ENCODE peak calls at places on chromosomes 13 and 19, in four cellular contexts. S is HCT116, Z is K562, M is H1. C is an unnamed sample.

GRCh38 chr19:38851622-38852230 is 1.9 kb upstream of the HNRNPL start:
- DNase-seq in Z (peak; percentile 91), M (peak; percentile 94), S (peak; percentile 75), C (no peak)

GRCh38 chr19:17883627-17884413 is 12.1 kb downstream of the SLC5A5 start:
- DNase-seq in M (no peak), S (no peak), Z (peak; percentile 96), C (no peak)

GRCh38 chr19:46069841-46070341 is 29.1 kb upstream of the IGFL4 start:
- DNase-seq in S (no peak), M (no peak), Z (no peak), C (no peak)

GRCh38 chr13:110685305-110685704 is 20.6 kb downstream of the CARS2 start:
- DNase-seq in Z (no peak), S (no peak), M (no peak), C (no peak)

GRCh38 chr19:2691951-2692350 is 10.5 kb downstream of the GNG7 start:
- DNase-seq in M (no peak), Z (no peak), S (no peak), C (no peak)

GRCh38 chr13:100765021-100765420 is 90.4 kb upstream of the TMTC4 start:
- DNase-seq in Z (no peak), M (no peak), S (no peak), C (no peak)

GRCh38 chr13:38542601-38543000 is 144.3 kb upstream of the FREM2 start:
- DNase-seq in Z (no peak), M (no peak), S (no peak), C (no peak)

GRCh38 chr13:74133657-74134201 is 475 bp downstream of the KLF12 start:
- DNase-seq in S (peak; percentile 29), Z (peak; percentile 5), M (peak; percentile 80), C (peak; percentile 64)

GRCh38 chr19:33629826-33630375 is 8.1 kb downstream of the CHST8 start:
- DNase-seq in Z (no peak), M (no peak), S (no peak), C (no peak)

GRCh38 chr19:39335168-39335567 is 675 bp downstream of the GMFG start:
- DNase-seq in S (no peak), M (no peak), Z (peak; percentile 56), C (no peak)

GRCh38 chr19:48806818-48807589 is 3.8 kb downstream of the BCAT2 start:
- DNase-seq in S (no peak), Z (peak; percentile 47), M (peak; percentile 55), C (no peak)

GRCh38 chr13:32262619-32263018 is 52.5 kb downstream of the ZAR1L start:
- DNase-seq in M (no peak), Z (no peak), S (no peak), C (no peak)

GRCh38 chr19:17843428-17843827 is 4.4 kb downstream of the JAK3 start:
- DNase-seq in S (no peak), Z (no peak), M (no peak), C (no peak)

GRCh38 chr13:20487927-20488326 is 37.7 kb downstream of the CRYL1 start:
- DNase-seq in Z (no peak), S (no peak), M (no peak), C (no peak)

GRCh38 chr13:43264460-43264859 is 241.1 kb downstream of the DNAJC15 start:
- DNase-seq in M (no peak), S (no peak), Z (no peak), C (no peak)

GRCh38 chr13:43257765-43258164 is 234.4 kb downstream of the DNAJC15 start:
- DNase-seq in S (no peak), M (no peak), Z (no peak), C (no peak)

GRCh38 chr13:43261018-43261417 is 237.6 kb downstream of the DNAJC15 start:
- DNase-seq in Z (no peak), M (no peak), S (no peak), C (no peak)

GRCh38 chr13:43263047-43263446 is 239.7 kb downstream of the DNAJC15 start:
- DNase-seq in Z (no peak), M (no peak), S (no peak), C (no peak)

GRCh38 chr13:43258771-43259170 is 235.4 kb downstream of the DNAJC15 start:
- DNase-seq in Z (no peak), M (no peak), S (no peak), C (no peak)
- TF ChIP-seq EGR1 in Z (no peak), M (no peak), S (no peak), C (no peak)

GRCh38 chr13:81089758-81090157 is 748.8 kb upstream of the SPRY2 start:
- DNase-seq in S (no peak), Z (no peak), M (no peak), C (no peak)
- TF ChIP-seq EGR1 in S (no peak), Z (no peak), M (no peak), C (no peak)

GRCh38 chr13:28138012-28138755 is at the start of gene PAN3:
- DNase-seq in S (peak; percentile 78), Z (peak; percentile 69), M (peak; percentile 95), C (peak; percentile 56)

GRCh38 chr13:28138756-28139470 is 568 bp downstream of the PAN3 start:
- DNase-seq in S (peak; percentile 63), M (peak; percentile 86), Z (peak; percentile 76), C (peak; percentile 80)

GRCh38 chr13:28140433-28141125 is 2.2 kb downstream of the PAN3 start:
- DNase-seq in M (no peak), Z (no peak), S (no peak), C (no peak)

GRCh38 chr13:28137556-28137955 is 789 bp upstream of the PAN3 start:
- DNase-seq in M (no peak), S (no peak), Z (no peak), C (no peak)

DNA sequence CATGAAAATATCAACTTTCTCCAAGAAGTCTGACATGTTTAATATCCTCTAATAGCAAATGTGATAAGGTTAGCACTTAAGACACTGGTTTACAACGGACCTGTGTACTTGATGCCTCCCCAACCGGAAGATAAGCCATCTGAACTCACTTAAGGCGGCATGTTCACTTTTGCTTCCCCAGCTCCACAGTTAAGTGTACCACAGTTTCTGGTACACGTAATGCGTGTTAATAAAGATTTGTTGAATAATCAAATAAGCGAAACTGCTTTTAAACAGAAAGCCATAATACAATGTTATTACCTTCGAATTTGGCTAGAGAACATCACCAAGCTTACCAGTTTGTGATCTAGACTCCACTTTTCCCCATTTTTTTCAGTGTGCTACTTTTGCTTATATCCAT is 1.4 kb upstream of the PAN3 start:
- DNase-seq in M (no peak), S (no peak), Z (no peak), C (no peak)
- TF ChIP-seq EGR1 in M (no peak), S (no peak), Z (no peak), C (no peak)

DNA sequence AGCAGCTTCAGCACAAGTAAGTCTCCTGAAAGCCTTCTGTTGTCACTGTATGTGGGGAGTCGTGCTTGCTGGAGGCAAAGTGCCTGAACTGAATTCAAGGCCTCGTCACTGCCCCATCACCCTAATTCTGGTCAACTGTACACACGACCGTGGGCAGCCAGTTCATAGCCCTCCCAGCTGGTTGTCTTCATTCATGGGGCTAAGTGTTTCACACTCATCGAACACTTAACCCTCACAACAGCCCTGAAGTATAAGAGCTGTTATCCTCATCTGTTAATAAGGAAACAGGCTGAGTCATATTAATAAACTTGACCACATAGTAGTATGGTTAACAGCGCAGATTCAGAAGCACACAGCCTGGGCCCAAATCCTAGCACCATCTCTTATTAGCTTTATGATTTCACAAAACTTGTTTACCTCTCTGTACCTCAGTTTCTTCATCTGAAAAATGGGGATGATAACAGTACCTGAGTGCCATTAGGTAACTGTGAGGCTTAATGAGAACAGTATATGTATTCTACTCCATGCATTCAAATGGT is 66.7 kb downstream of the CDADC1 start:
- DNase-seq in S (peak; percentile 16), M (no peak), Z (no peak), C (no peak)
- TF ChIP-seq EGR1 in S (no peak), M (no peak), Z (no peak), C (no peak)

DNA sequence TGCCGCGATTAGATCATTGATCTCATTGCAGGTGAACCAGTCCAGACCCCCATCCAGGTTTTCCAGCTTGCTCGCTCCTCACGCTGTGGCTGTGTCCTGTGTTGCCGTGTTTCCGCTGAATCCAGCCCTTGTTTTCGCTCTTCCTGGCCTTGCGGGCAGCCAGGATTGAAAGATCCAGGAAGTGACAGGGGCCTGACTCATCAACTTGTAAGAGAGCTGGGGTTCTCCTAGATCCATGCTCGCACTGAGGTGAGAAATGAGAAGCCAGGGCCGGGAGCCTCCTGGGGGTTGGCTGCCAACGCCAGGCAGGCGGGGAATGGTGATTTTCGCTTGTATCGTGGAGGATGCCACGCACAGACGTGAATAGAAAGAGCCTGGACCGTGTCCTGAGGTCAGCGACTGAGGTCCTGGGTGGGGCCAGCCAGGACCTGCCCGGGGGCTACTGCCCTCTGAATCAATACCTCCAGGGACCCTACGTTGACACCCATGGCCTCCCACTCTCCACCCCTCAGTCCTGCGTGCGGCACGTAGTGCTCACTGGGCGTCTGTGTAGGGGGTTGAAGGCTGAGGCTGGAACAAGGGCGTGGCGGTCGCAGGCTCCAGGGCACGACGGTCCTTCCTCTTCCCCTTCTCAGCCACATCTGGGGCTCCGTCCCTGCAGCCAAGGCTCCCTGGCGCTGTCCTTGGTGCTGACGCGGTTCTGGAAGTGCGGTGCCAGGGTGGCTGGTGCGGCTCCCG is 7.3 kb upstream of the PTPRH start:
- DNase-seq in S (peak; percentile 100), M (peak; percentile 96), Z (peak; percentile 88), C (no peak)
- TF ChIP-seq EGR1 in S (peak; percentile 42), M (peak; percentile 92), Z (peak; percentile 51), C (no peak)

C was measured in GM12878.